ENCODE peak calls at places on chromosomes 7 and 10, in ten cellular contexts. One of them, this sample, is unnamed.
A peak's percentile ranks its signal among the peaks of the same experiment; 100 is the strongest.

GRCh38 chr10:127117125-127117524 is 79.3 kb downstream of the INSYN2A start:
- DNase-seq in PC-3: peak; percentile 43
- DNase-seq in MM.1S: peak; percentile 33
- DNase-seq in neural progenitor cell: peak; percentile 77
- DNase-seq in A549: peak; percentile 18
- DNase-seq in ovary: peak; percentile 42
- DNase-seq in Caco-2: no peak
- DNase-seq in HepG2: peak; percentile 12
- DNase-seq in hepatocyte: peak; percentile 66
- DNase-seq in right cardiac atrium: peak; percentile 88
- DNase-seq in this sample: peak; percentile 5

GRCh38 chr7:157754416-157754790 is 417.6 kb downstream of the DNAJB6 start:
- DNase-seq in A549: no peak
- DNase-seq in right cardiac atrium: no peak
- DNase-seq in neural progenitor cell: no peak
- DNase-seq in ovary: no peak
- DNase-seq in Caco-2: no peak
- DNase-seq in HepG2: no peak
- DNase-seq in PC-3: no peak
- DNase-seq in MM.1S: no peak
- DNase-seq in hepatocyte: no peak
- DNase-seq in this sample: no peak

GRCh38 chr7:120043250-120043649 is 229.7 kb upstream of the KCND2 start:
- DNase-seq in HepG2: no peak
- DNase-seq in A549: no peak
- DNase-seq in right cardiac atrium: no peak
- DNase-seq in MM.1S: no peak
- DNase-seq in Caco-2: no peak
- DNase-seq in ovary: no peak
- DNase-seq in PC-3: no peak
- DNase-seq in hepatocyte: no peak
- DNase-seq in neural progenitor cell: no peak
- DNase-seq in this sample: no peak

GRCh38 chr7:64880322-64881297 is 22.5 kb upstream of the ZNF273 start:
- DNase-seq in MM.1S: no peak
- DNase-seq in right cardiac atrium: no peak
- DNase-seq in hepatocyte: no peak
- DNase-seq in HepG2: no peak
- DNase-seq in PC-3: no peak
- DNase-seq in A549: no peak
- DNase-seq in ovary: no peak
- DNase-seq in Caco-2: peak; percentile 17
- DNase-seq in neural progenitor cell: no peak
- DNase-seq in this sample: no peak

GRCh38 chr10:117168135-117168674 is 29.1 kb upstream of the KCNK18 start:
- DNase-seq in A549: peak; percentile 62
- DNase-seq in ovary: peak; percentile 24
- DNase-seq in HepG2: no peak
- DNase-seq in Caco-2: peak; percentile 55
- DNase-seq in PC-3: peak; percentile 49
- DNase-seq in MM.1S: peak; percentile 33
- DNase-seq in neural progenitor cell: peak; percentile 88
- DNase-seq in hepatocyte: peak; percentile 84
- DNase-seq in right cardiac atrium: peak; percentile 81
- DNase-seq in this sample: no peak

GRCh38 chr7:141674702-141675101 is 27.3 kb downstream of the DENND11 start:
- DNase-seq in MM.1S: no peak
- DNase-seq in HepG2: no peak
- DNase-seq in hepatocyte: no peak
- DNase-seq in right cardiac atrium: no peak
- DNase-seq in Caco-2: no peak
- DNase-seq in ovary: no peak
- DNase-seq in neural progenitor cell: peak; percentile 80
- DNase-seq in A549: no peak
- DNase-seq in PC-3: no peak
- DNase-seq in this sample: peak; percentile 29

GRCh38 chr7:155653773-155654172 is 9.3 kb downstream of the RBM33 start:
- DNase-seq in Caco-2: no peak
- DNase-seq in HepG2: no peak
- DNase-seq in MM.1S: no peak
- DNase-seq in hepatocyte: no peak
- DNase-seq in neural progenitor cell: no peak
- DNase-seq in right cardiac atrium: no peak
- DNase-seq in ovary: no peak
- DNase-seq in PC-3: no peak
- DNase-seq in A549: no peak
- DNase-seq in this sample: no peak

GRCh38 chr10:119489572-119490326 is 52.8 kb downstream of the RGS10 start:
- DNase-seq in HepG2: peak; percentile 16
- DNase-seq in A549: peak; percentile 55
- DNase-seq in Caco-2: peak; percentile 50
- DNase-seq in hepatocyte: peak; percentile 56
- DNase-seq in MM.1S: peak; percentile 65
- DNase-seq in PC-3: peak; percentile 52
- DNase-seq in ovary: peak; percentile 54
- DNase-seq in right cardiac atrium: peak; percentile 79
- DNase-seq in neural progenitor cell: peak; percentile 78
- DNase-seq in this sample: peak; percentile 45

GRCh38 chr10:114239117-114239993 is at the start of gene VWA2:
- DNase-seq in ovary: no peak
- DNase-seq in right cardiac atrium: peak; percentile 74
- DNase-seq in Caco-2: peak; percentile 62
- DNase-seq in HepG2: no peak
- DNase-seq in hepatocyte: peak; percentile 80
- DNase-seq in PC-3: no peak
- DNase-seq in A549: peak; percentile 22
- DNase-seq in neural progenitor cell: peak; percentile 76
- DNase-seq in MM.1S: peak; percentile 54
- DNase-seq in this sample: peak; percentile 20

GRCh38 chr7:35314354-35314753 is 60.5 kb upstream of the TBX20 start:
- DNase-seq in MM.1S: no peak
- DNase-seq in HepG2: no peak
- DNase-seq in Caco-2: no peak
- DNase-seq in neural progenitor cell: no peak
- DNase-seq in ovary: no peak
- DNase-seq in hepatocyte: no peak
- DNase-seq in PC-3: no peak
- DNase-seq in A549: no peak
- DNase-seq in right cardiac atrium: no peak
- DNase-seq in this sample: no peak

GRCh38 chr10:1638889-1639418 is 98.4 kb downstream of the ADARB2 start:
- DNase-seq in Caco-2: no peak
- DNase-seq in PC-3: no peak
- DNase-seq in right cardiac atrium: no peak
- DNase-seq in ovary: no peak
- DNase-seq in neural progenitor cell: no peak
- DNase-seq in A549: no peak
- DNase-seq in MM.1S: no peak
- DNase-seq in HepG2: no peak
- DNase-seq in hepatocyte: no peak
- DNase-seq in this sample: no peak

GRCh38 chr10:99905971-99906370 is 103.8 kb downstream of the DNMBP start:
- DNase-seq in A549: no peak
- DNase-seq in right cardiac atrium: no peak
- DNase-seq in PC-3: no peak
- DNase-seq in hepatocyte: no peak
- DNase-seq in HepG2: no peak
- DNase-seq in neural progenitor cell: no peak
- DNase-seq in MM.1S: no peak
- DNase-seq in ovary: no peak
- DNase-seq in Caco-2: no peak
- DNase-seq in this sample: no peak

GRCh38 chr10:128278362-128278761 is 152.1 kb upstream of the MKI67 start:
- DNase-seq in MM.1S: no peak
- DNase-seq in Caco-2: no peak
- DNase-seq in A549: no peak
- DNase-seq in neural progenitor cell: no peak
- DNase-seq in PC-3: no peak
- DNase-seq in right cardiac atrium: no peak
- DNase-seq in ovary: no peak
- DNase-seq in hepatocyte: no peak
- DNase-seq in HepG2: no peak
- DNase-seq in this sample: no peak

GRCh38 chr7:44052771-44053365 is 8.4 kb downstream of the DBNL start:
- DNase-seq in HepG2: no peak
- DNase-seq in MM.1S: no peak
- DNase-seq in Caco-2: peak; percentile 14
- DNase-seq in neural progenitor cell: no peak
- DNase-seq in PC-3: no peak
- DNase-seq in ovary: peak; percentile 13
- DNase-seq in hepatocyte: no peak
- DNase-seq in right cardiac atrium: peak; percentile 6
- DNase-seq in A549: no peak
- DNase-seq in this sample: no peak

GRCh38 chr10:102185272-102185671 is 33.1 kb downstream of the NOLC1 start:
- DNase-seq in HepG2: no peak
- DNase-seq in ovary: no peak
- DNase-seq in hepatocyte: no peak
- DNase-seq in Caco-2: no peak
- DNase-seq in MM.1S: no peak
- DNase-seq in PC-3: no peak
- DNase-seq in A549: no peak
- DNase-seq in right cardiac atrium: no peak
- DNase-seq in neural progenitor cell: no peak
- DNase-seq in this sample: no peak

GRCh38 chr10:77844713-77845454 is 81.7 kb downstream of the DLG5 start:
- DNase-seq in Caco-2: no peak
- DNase-seq in MM.1S: no peak
- DNase-seq in A549: peak; percentile 70
- DNase-seq in right cardiac atrium: no peak
- DNase-seq in ovary: no peak
- DNase-seq in HepG2: no peak
- DNase-seq in PC-3: peak; percentile 98
- DNase-seq in neural progenitor cell: no peak
- DNase-seq in hepatocyte: peak; percentile 77
- DNase-seq in this sample: no peak

GRCh38 chr7:21980921-21981320 is 35.2 kb upstream of the CDCA7L start:
- DNase-seq in hepatocyte: no peak
- DNase-seq in PC-3: no peak
- DNase-seq in MM.1S: no peak
- DNase-seq in right cardiac atrium: no peak
- DNase-seq in ovary: no peak
- DNase-seq in neural progenitor cell: no peak
- DNase-seq in HepG2: no peak
- DNase-seq in A549: no peak
- DNase-seq in Caco-2: no peak
- DNase-seq in this sample: no peak

GRCh38 chr10:74968621-74969019 is 142.2 kb downstream of the KAT6B start:
- DNase-seq in hepatocyte: no peak
- DNase-seq in A549: no peak
- DNase-seq in HepG2: no peak
- DNase-seq in Caco-2: no peak
- DNase-seq in ovary: no peak
- DNase-seq in MM.1S: no peak
- DNase-seq in neural progenitor cell: no peak
- DNase-seq in PC-3: no peak
- DNase-seq in right cardiac atrium: no peak
- DNase-seq in this sample: no peak

GRCh38 chr7:1736826-1737225 is 66.7 kb downstream of the ELFN1 start:
- DNase-seq in ovary: no peak
- DNase-seq in A549: no peak
- DNase-seq in neural progenitor cell: no peak
- DNase-seq in hepatocyte: no peak
- DNase-seq in MM.1S: no peak
- DNase-seq in PC-3: no peak
- DNase-seq in HepG2: no peak
- DNase-seq in right cardiac atrium: no peak
- DNase-seq in Caco-2: no peak
- DNase-seq in this sample: no peak

GRCh38 chr10:37067576-37067975 is 57.8 kb upstream of the ANKRD30A start:
- DNase-seq in ovary: no peak
- DNase-seq in A549: peak; percentile 25
- DNase-seq in MM.1S: no peak
- DNase-seq in PC-3: peak; percentile 95
- DNase-seq in hepatocyte: no peak
- DNase-seq in neural progenitor cell: no peak
- DNase-seq in HepG2: no peak
- DNase-seq in right cardiac atrium: no peak
- DNase-seq in Caco-2: no peak
- DNase-seq in this sample: no peak
- H3K4me1 ChIP-seq in ovary: no peaks in the 10 kb centered on the region
- H3K4me1 ChIP-seq in A549: peaks cover 3% of the 10 kb centered on the region
- H3K4me1 ChIP-seq in MM.1S: no peaks in the 10 kb centered on the region
- H3K4me1 ChIP-seq in PC-3: peaks cover 4% of the 10 kb centered on the region
- H3K4me1 ChIP-seq in hepatocyte: no peaks in the 10 kb centered on the region
- H3K4me1 ChIP-seq in neural progenitor cell: no peaks in the 10 kb centered on the region
- H3K4me1 ChIP-seq in HepG2: no peaks in the 10 kb centered on the region
- H3K4me1 ChIP-seq in right cardiac atrium: no peaks in the 10 kb centered on the region
- H3K4me1 ChIP-seq in Caco-2: peaks cover 31% of the 10 kb centered on the region
- H3K4me1 ChIP-seq in this sample: no peaks in the 10 kb centered on the region

GRCh38 chr7:39582536-39582935 is 16.3 kb downstream of the YAE1 start:
- DNase-seq in ovary: no peak
- DNase-seq in MM.1S: no peak
- DNase-seq in Caco-2: no peak
- DNase-seq in neural progenitor cell: peak; percentile 6
- DNase-seq in hepatocyte: no peak
- DNase-seq in A549: no peak
- DNase-seq in right cardiac atrium: no peak
- DNase-seq in PC-3: no peak
- DNase-seq in HepG2: no peak
- DNase-seq in this sample: no peak
- H3K4me1 ChIP-seq in ovary: no peaks in the 10 kb centered on the region
- H3K4me1 ChIP-seq in MM.1S: peaks cover 6% of the 10 kb centered on the region
- H3K4me1 ChIP-seq in Caco-2: no peaks in the 10 kb centered on the region
- H3K4me1 ChIP-seq in neural progenitor cell: no peaks in the 10 kb centered on the region
- H3K4me1 ChIP-seq in hepatocyte: no peaks in the 10 kb centered on the region
- H3K4me1 ChIP-seq in A549: no peaks in the 10 kb centered on the region
- H3K4me1 ChIP-seq in right cardiac atrium: no peaks in the 10 kb centered on the region
- H3K4me1 ChIP-seq in PC-3: no peaks in the 10 kb centered on the region
- H3K4me1 ChIP-seq in HepG2: peaks cover 15% of the 10 kb centered on the region
- H3K4me1 ChIP-seq in this sample: no peaks in the 10 kb centered on the region

DNA sequence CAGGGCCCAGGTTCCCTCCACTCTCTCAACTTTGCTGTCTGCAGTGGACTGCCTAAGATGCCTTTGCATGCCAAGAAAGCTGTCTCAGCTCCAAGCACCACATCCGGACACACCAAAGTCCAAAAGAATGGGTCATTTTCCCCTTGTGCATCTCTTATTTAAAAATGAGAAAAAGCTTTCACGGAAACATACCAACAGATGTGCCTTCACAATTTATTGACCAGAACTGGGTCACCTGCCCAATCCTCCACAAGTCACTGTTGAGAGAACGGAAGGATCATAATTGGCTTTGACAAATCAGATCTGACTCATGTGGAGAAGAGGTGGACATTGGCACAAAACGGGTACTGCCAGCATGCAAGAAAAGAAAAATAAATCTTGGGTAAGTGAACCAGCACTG is 258.3 kb downstream of the SNX13 start:
- DNase-seq in PC-3: peak; percentile 83
- DNase-seq in right cardiac atrium: peak; percentile 36
- DNase-seq in neural progenitor cell: no peak
- DNase-seq in MM.1S: no peak
- DNase-seq in HepG2: no peak
- DNase-seq in ovary: no peak
- DNase-seq in A549: no peak
- DNase-seq in Caco-2: no peak
- DNase-seq in hepatocyte: no peak
- DNase-seq in this sample: no peak
- H3K4me1 ChIP-seq in PC-3: peaks cover 49% of the 10 kb centered on the region
- H3K4me1 ChIP-seq in right cardiac atrium: peaks cover 2% of the 10 kb centered on the region
- H3K4me1 ChIP-seq in neural progenitor cell: peaks cover 16% of the 10 kb centered on the region
- H3K4me1 ChIP-seq in MM.1S: peaks cover 13% of the 10 kb centered on the region
- H3K4me1 ChIP-seq in HepG2: no peaks in the 10 kb centered on the region
- H3K4me1 ChIP-seq in ovary: peaks cover 2% of the 10 kb centered on the region
- H3K4me1 ChIP-seq in A549: peaks cover 61% of the 10 kb centered on the region
- H3K4me1 ChIP-seq in Caco-2: peaks cover 20% of the 10 kb centered on the region
- H3K4me1 ChIP-seq in hepatocyte: peaks cover 17% of the 10 kb centered on the region
- H3K4me1 ChIP-seq in this sample: no peaks in the 10 kb centered on the region

GRCh38 chr7:98205162-98205845 is 5.9 kb upstream of the BHLHA15 start:
- DNase-seq in PC-3: no peak
- DNase-seq in Caco-2: no peak
- DNase-seq in neural progenitor cell: no peak
- DNase-seq in HepG2: no peak
- DNase-seq in right cardiac atrium: peak; percentile 43
- DNase-seq in A549: no peak
- DNase-seq in ovary: no peak
- DNase-seq in MM.1S: no peak
- DNase-seq in hepatocyte: no peak
- DNase-seq in this sample: no peak
- H3K4me1 ChIP-seq in PC-3: no peaks in the 10 kb centered on the region
- H3K4me1 ChIP-seq in Caco-2: peaks cover 7% of the 10 kb centered on the region
- H3K4me1 ChIP-seq in neural progenitor cell: no peaks in the 10 kb centered on the region
- H3K4me1 ChIP-seq in HepG2: peaks cover 10% of the 10 kb centered on the region
- H3K4me1 ChIP-seq in right cardiac atrium: no peaks in the 10 kb centered on the region
- H3K4me1 ChIP-seq in A549: no peaks in the 10 kb centered on the region
- H3K4me1 ChIP-seq in ovary: no peaks in the 10 kb centered on the region
- H3K4me1 ChIP-seq in MM.1S: peaks cover 30% of the 10 kb centered on the region
- H3K4me1 ChIP-seq in hepatocyte: no peaks in the 10 kb centered on the region
- H3K4me1 ChIP-seq in this sample: peaks cover 2% of the 10 kb centered on the region

This sample was measured in iPS DF 6.9.